ENCODE peak calls at places on chromosomes 6 and 20, in seven cellular contexts. F is cardiac muscle cell; K is activated naive CD8-positive, alpha-beta T cell treated with anti-CD3 and anti-CD28 coated beads, Interleukin-2, amount 10 ng/mL, durations not matched to agents 7 days and 5 days; M is heart right ventricle; L is effector memory CD8-positive, alpha-beta T cell; U is activated T-helper 1 cell treated with Interleukin-2 at 50 U/mL for 16 hours; E is T-cell. Z is an unnamed sample.
A peak's percentile ranks its signal among the peaks of the same experiment; 100 is the strongest.

GRCh38 chr20:48841861-48842529 is 14.2 kb upstream of the PREX1 start:
- DNase-seq in F (no peak), K (no peak), M (no peak), L (no peak), U (no peak), E (no peak), Z (peak; percentile 59)

GRCh38 chr20:24676978-24677370 is 207.5 kb downstream of the SYNDIG1 start:
- DNase-seq in F (no peak), K (no peak), M (no peak), L (no peak), U (no peak), E (no peak), Z (no peak)

GRCh38 chr6:139166238-139166955 is 31.5 kb downstream of the HECA start:
- DNase-seq in F (no peak), K (no peak), M (no peak), L (no peak), U (no peak), E (no peak), Z (no peak)

GRCh38 chr6:79878142-79878748 is 69.1 kb downstream of the ELOVL4 start:
- DNase-seq in F (no peak), K (no peak), M (peak; percentile 35), L (no peak), U (no peak), E (no peak), Z (no peak)

GRCh38 chr6:148814082-148814790 is 67.4 kb downstream of the UST start:
- DNase-seq in F (no peak), K (no peak), M (no peak), L (no peak), U (no peak), E (no peak), Z (peak; percentile 66)

GRCh38 chr6:111692327-111693164 is 86.9 kb upstream of the TRAF3IP2 start:
- DNase-seq in F (no peak), K (no peak), M (no peak), L (no peak), U (no peak), E (no peak), Z (no peak)

GRCh38 chr6:32222333-32223230 is 1.3 kb downstream of the NOTCH4 start:
- DNase-seq in F (no peak), K (no peak), M (no peak), L (no peak), U (no peak), E (no peak), Z (no peak)

GRCh38 chr6:579339-579738 is 77.6 kb downstream of the HUS1B start:
- DNase-seq in F (peak; percentile 21), K (no peak), M (no peak), L (no peak), U (no peak), E (no peak), Z (peak; percentile 15)

GRCh38 chr6:11202513-11203305 is 29.8 kb downstream of the NEDD9 start:
- DNase-seq in F (no peak), K (no peak), M (no peak), L (peak; percentile 42), U (no peak), E (no peak), Z (no peak)

GRCh38 chr20:31515775-31516107 is 1.5 kb downstream of the HM13 start:
- DNase-seq in F (no peak), K (peak; percentile 46), M (no peak), L (no peak), U (no peak), E (no peak), Z (no peak)

GRCh38 chr6:87237804-87238203 is 82.4 kb downstream of the ZNF292 start:
- DNase-seq in F (no peak), K (no peak), M (no peak), L (no peak), U (no peak), E (no peak), Z (peak; percentile 5)

GRCh38 chr20:1824177-1824576 is 71.0 kb upstream of the SIRPA start:
- DNase-seq in F (no peak), K (no peak), M (no peak), L (no peak), U (no peak), E (no peak), Z (no peak)

GRCh38 chr6:26250806-26251075 is 114.3 kb upstream of the BTN3A2 start:
- DNase-seq in F (peak; percentile 66), K (no peak), M (no peak), L (peak; percentile 46), U (no peak), E (no peak), Z (no peak)

GRCh38 chr20:59850018-59850641 is 83.3 kb downstream of the SYCP2 start:
- DNase-seq in F (peak; percentile 30), K (no peak), M (no peak), L (no peak), U (no peak), E (no peak), Z (no peak)

GRCh38 chr20:9119776-9120175 is 50.9 kb downstream of the PLCB4 start:
- DNase-seq in F (peak; percentile 7), K (no peak), M (peak; percentile 49), L (no peak), U (no peak), E (no peak), Z (no peak)

GRCh38 chr20:64171211-64171610 is 7.0 kb downstream of the MYT1 start:
- DNase-seq in F (no peak), K (no peak), M (no peak), L (no peak), U (no peak), E (no peak), Z (no peak)

GRCh38 chr6:128073389-128073788 is 172.5 kb upstream of the THEMIS start:
- DNase-seq in F (peak; percentile 62), K (no peak), M (no peak), L (no peak), U (no peak), E (no peak), Z (no peak)

GRCh38 chr20:37741055-37741454 is 47.2 kb downstream of the CTNNBL1 start:
- DNase-seq in F (no peak), K (no peak), M (no peak), L (no peak), U (no peak), E (no peak), Z (no peak)

GRCh38 chr6:6105472-6106036 is 98.8 kb upstream of the NRN1 start:
- DNase-seq in F (no peak), K (no peak), M (no peak), L (no peak), U (no peak), E (no peak), Z (no peak)